ENCODE peak calls at places on chromosomes 7 and 10, in four cellular contexts. I is NCI-H1092 treated with DMSO at 0.1 percent for 48 hours; C is WERI-Rb-1; F is stimulated activated CD8-positive, alpha-beta memory T cell treated with anti-CD3 and anti-CD28 coated beads, Interleukin-12 subunit alpha, Interleukin-12 subunit beta, amount 100 ng/mL, for 1 hour. O is an unnamed sample.

GRCh38 chr7:96026606-96027005 is 254.3 kb downstream of the DYNC1I1 start:
- DNase-seq in I (no peak), C (no peak), F (no peak), O (no peak)

GRCh38 chr10:58742141-58742540 is 229.5 kb downstream of the BICC1 start:
- DNase-seq in I (no peak), C (no peak), F (no peak), O (no peak)

GRCh38 chr10:77332256-77332655 is 305.4 kb downstream of the KCNMA1 start:
- DNase-seq in I (peak; percentile 55), C (peak; percentile 98), F (no peak), O (no peak)

GRCh38 chr10:93346712-93347111 is 135.4 kb downstream of the MYOF start:
- DNase-seq in I (no peak), C (no peak), F (no peak), O (no peak)

GRCh38 chr7:7119668-7120208 is 62.6 kb upstream of the C1GALT1 start:
- DNase-seq in I (peak; percentile 30), C (peak; percentile 45), F (no peak), O (no peak)

GRCh38 chr7:138784692-138785091 is 13.1 kb upstream of the TMEM213 start:
- DNase-seq in I (no peak), C (no peak), F (no peak), O (no peak)

GRCh38 chr7:99086944-99087343 is 57.0 kb downstream of the SMURF1 start:
- DNase-seq in I (no peak), C (no peak), F (no peak), O (no peak)

GRCh38 chr7:80231719-80232118 is 97.1 kb downstream of the GNAI1 start:
- DNase-seq in I (no peak), C (no peak), F (no peak), O (no peak)

GRCh38 chr10:96493254-96493653 is 20.5 kb downstream of the TLL2 start:
- DNase-seq in I (no peak), C (no peak), F (no peak), O (no peak)